ENCODE peak calls at places on chromosome 21, in eight cellular contexts. N is NCI-H1092 treated with DMSO at 0.1 percent for 48 hours; W is activated CD4-positive, alpha-beta T cell treated with anti-CD3 and anti-CD28 coated beads, Interleukin-2, amount 50 U/mL, for 4 hours; A is GM03348; F is foreskin fibroblast; V is activated T-cell treated with anti-CD3 and anti-CD28 coated beads, Interleukin-2, amount 50 U/mL, for 72 hours; L is posterior vena cava; G is vagina. J is an unnamed sample.

GRCh38 chr21:31974454-31974985 is 101.7 kb downstream of the HUNK start:
- DNase-seq in N (no peak), W (no peak), A (no peak), F (no peak), V (peak; percentile 24), L (peak; percentile 26), G (no peak), J (no peak)

GRCh38 chr21:34278451-34278850 is 85.4 kb upstream of the KCNE2 start:
- DNase-seq in N (no peak), W (no peak), A (no peak), F (no peak), V (no peak), L (no peak), G (no peak), J (no peak)

GRCh38 chr21:28587748-28588147 is 404.9 kb downstream of the LTN1 start:
- DNase-seq in N (no peak), W (no peak), A (peak; percentile 42), F (peak; percentile 83), V (no peak), L (no peak), G (no peak), J (no peak)

GRCh38 chr21:31752967-31753366 is 21.0 kb upstream of the SCAF4 start:
- DNase-seq in N (no peak), W (no peak), A (no peak), F (peak; percentile 38), V (no peak), L (no peak), G (no peak), J (no peak)

GRCh38 chr21:27802816-27803475 is 836.1 kb upstream of the ADAMTS5 start:
- DNase-seq in N (no peak), W (no peak), A (peak; percentile 65), F (peak; percentile 74), V (peak; percentile 2), L (no peak), G (no peak), J (no peak)

GRCh38 chr21:34974162-34974981 is 74.7 kb downstream of the RUNX1 start:
- DNase-seq in N (no peak), W (peak; percentile 21), A (no peak), F (peak; percentile 33), V (peak; percentile 69), L (no peak), G (no peak), J (no peak)

GRCh38 chr21:17775431-17776126 is 43.6 kb downstream of the C21orf91 start:
- DNase-seq in N (no peak), W (peak; percentile 60), A (no peak), F (no peak), V (peak; percentile 53), L (peak; percentile 68), G (no peak), J (no peak)

GRCh38 chr21:33360281-33360680 is 35.5 kb downstream of the IFNAR1 start:
- DNase-seq in N (no peak), W (no peak), A (peak; percentile 62), F (peak; percentile 85), V (no peak), L (no peak), G (no peak), J (no peak)

GRCh38 chr21:41640756-41641509 is 125.9 kb downstream of the RIPK4 start:
- DNase-seq in N (no peak), W (no peak), A (peak; percentile 51), F (peak; percentile 69), V (no peak), L (peak; percentile 73), G (no peak), J (no peak)

GRCh38 chr21:41396452-41397107 is 29.5 kb upstream of the MX1 start:
- DNase-seq in N (no peak), W (no peak), A (no peak), F (no peak), V (no peak), L (no peak), G (peak; percentile 58), J (no peak)

GRCh38 chr21:42097860-42098259 is 26.7 kb downstream of the UMODL1 start:
- DNase-seq in N (peak; percentile 17), W (no peak), A (peak; percentile 93), F (peak; percentile 97), V (no peak), L (peak; percentile 79), G (no peak), J (peak; percentile 73)

GRCh38 chr21:29343517-29343916 is 44.8 kb downstream of the BACH1 start:
- DNase-seq in N (no peak), W (no peak), A (peak; percentile 60), F (peak; percentile 45), V (no peak), L (no peak), G (no peak), J (no peak)

GRCh38 chr21:41536076-41536826 is 28.3 kb upstream of the TMPRSS2 start:
- DNase-seq in N (no peak), W (no peak), A (no peak), F (no peak), V (no peak), L (no peak), G (no peak), J (no peak)

GRCh38 chr21:42640486-42640885 is 12.9 kb upstream of the PDE9A start:
- DNase-seq in N (no peak), W (no peak), A (no peak), F (no peak), V (no peak), L (peak; percentile 80), G (no peak), J (no peak)

GRCh38 chr21:41365377-41366107 is 3.7 kb downstream of the MX2 start:
- DNase-seq in N (no peak), W (no peak), A (no peak), F (no peak), V (no peak), L (no peak), G (no peak), J (no peak)

GRCh38 chr21:36799869-36800268 is 101.0 kb downstream of the SIM2 start:
- DNase-seq in N (no peak), W (no peak), A (no peak), F (peak; percentile 47), V (no peak), L (no peak), G (no peak), J (no peak)

J was measured in 8988T.